ENCODE peak calls at places on chromosomes 11 and 22, in seven cellular contexts. R is activated T-helper 17 cell treated with anti-CD3 and anti-CD28 coated beads, Interleukin-2, amount 50 U/mL, for 72 hours; E is memory B cell; S is activated CD4-positive, alpha-beta T cell treated with anti-CD3 and anti-CD28 coated beads for 36 hours; K is K562; T is upper lobe of right lung; G is effector memory CD8-positive, alpha-beta T cell. U is an unnamed sample.

GRCh38 chr11:6733326-6734030 is 38.3 kb downstream of the OR2AG2 start:
- ATAC-seq in R (peak), E (no peak), S (peak), K (no peak), T (no peak), G (peak), U (no peak)

GRCh38 chr11:119964136-119965025 is 173.5 kb downstream of the TRIM29 start:
- ATAC-seq in R (no peak), E (no peak), S (no peak), K (no peak), T (no peak), G (no peak), U (no peak)

GRCh38 chr11:114606003-114606801 is 10.6 kb upstream of the NXPE4 start:
- ATAC-seq in R (no peak), E (no peak), S (no peak), K (no peak), T (peak), G (no peak), U (no peak)

GRCh38 chr11:115362997-115363396 is 141.2 kb downstream of the CADM1 start:
- ATAC-seq in R (no peak), E (no peak), S (no peak), K (no peak), T (no peak), G (no peak), U (no peak)

GRCh38 chr22:40122792-40123191 is 54.9 kb upstream of the TNRC6B start:
- ATAC-seq in R (no peak), E (no peak), S (no peak), K (no peak), T (no peak), G (no peak), U (no peak)

GRCh38 chr11:72741429-72741833 is 10.8 kb downstream of the ARAP1 start:
- ATAC-seq in R (no peak), E (no peak), S (no peak), K (peak), T (peak), G (no peak), U (no peak)

GRCh38 chr11:130639369-130639768 is 190.9 kb downstream of the ADAMTS15 start:
- ATAC-seq in R (no peak), E (no peak), S (no peak), K (no peak), T (no peak), G (no peak), U (no peak)

GRCh38 chr11:64685536-64685935 is 37.5 kb downstream of the NRXN2 start:
- ATAC-seq in R (no peak), E (no peak), S (no peak), K (no peak), T (no peak), G (no peak), U (no peak)

GRCh38 chr11:56782167-56782847 is 33.8 kb upstream of the OR9G4 start:
- ATAC-seq in R (no peak), E (no peak), S (no peak), K (no peak), T (no peak), G (no peak), U (no peak)

GRCh38 chr11:115291391-115291744 is 212.8 kb downstream of the CADM1 start:
- ATAC-seq in R (no peak), E (no peak), S (no peak), K (no peak), T (no peak), G (no peak), U (no peak)

GRCh38 chr11:15378941-15379340 is 264.2 kb downstream of the INSC start:
- ATAC-seq in R (no peak), E (no peak), S (no peak), K (no peak), T (no peak), G (no peak), U (no peak)

GRCh38 chr11:125328181-125328580 is 163.6 kb downstream of the PKNOX2 start:
- ATAC-seq in R (no peak), E (no peak), S (no peak), K (no peak), T (no peak), G (no peak), U (no peak)

GRCh38 chr11:123700774-123701173 is 40.7 kb downstream of the ZNF202 start:
- ATAC-seq in R (no peak), E (no peak), S (no peak), K (no peak), T (peak), G (no peak), U (no peak)

GRCh38 chr11:111836162-111836561 is 35.2 kb downstream of the ALG9 start:
- ATAC-seq in R (no peak), E (no peak), S (no peak), K (no peak), T (no peak), G (no peak), U (no peak)

GRCh38 chr22:31439805-31440204 is 40.4 kb downstream of the DRG1 start:
- ATAC-seq in R (no peak), E (no peak), S (no peak), K (no peak), T (peak), G (no peak), U (no peak)

GRCh38 chr22:45580703-45581381 is 78.2 kb downstream of the FBLN1 start:
- ATAC-seq in R (no peak), E (no peak), S (no peak), K (no peak), T (no peak), G (no peak), U (no peak)

GRCh38 chr11:98657711-98658110 is 363.0 kb upstream of the CNTN5 start:
- ATAC-seq in R (no peak), E (no peak), S (no peak), K (no peak), T (no peak), G (no peak), U (no peak)

GRCh38 chr11:76588455-76589325 is 81.9 kb downstream of the LRRC32 start:
- ATAC-seq in R (peak), E (peak), S (peak), K (peak), T (peak), G (peak), U (peak)

GRCh38 chr22:48357196-48357595 is 1470.5 kb downstream of the BRD1 start:
- ATAC-seq in R (no peak), E (no peak), S (no peak), K (no peak), T (no peak), G (no peak), U (no peak)

GRCh38 chr11:133619973-133620372 is 87.7 kb upstream of the OPCML start:
- ATAC-seq in R (no peak), E (no peak), S (no peak), K (no peak), T (peak), G (no peak), U (no peak)

GRCh38 chr11:91261513-91261912 is 963.1 kb upstream of the FAT3 start:
- ATAC-seq in R (no peak), E (no peak), S (no peak), K (no peak), T (no peak), G (no peak), U (no peak)

GRCh38 chr11:32890843-32891656 is 1.6 kb upstream of the QSER1 start:
- ATAC-seq in R (no peak), E (no peak), S (no peak), K (no peak), T (no peak), G (no peak), U (no peak)

U was measured in esophagus mucosa.